ENCODE peak calls at places on chromosomes 1 and 21, in five cellular contexts. One of them, this sample, is unnamed.

GRCh38 chr1:215022723-215023122 is 59.8 kb upstream of the KCNK2 start:
- DNase-seq in GM23248: peak; percentile 77
- DNase-seq in PC-3: no peak
- DNase-seq in neural progenitor cell: no peak
- DNase-seq in HCT116: no peak
- DNase-seq in this sample: no peak

GRCh38 chr1:67739361-67739760 is 54.4 kb downstream of the GADD45A start:
- DNase-seq in GM23248: no peak
- DNase-seq in PC-3: no peak
- DNase-seq in neural progenitor cell: no peak
- DNase-seq in HCT116: no peak
- DNase-seq in this sample: no peak

GRCh38 chr1:168598963-168599362 is 22.6 kb downstream of the XCL1 start:
- DNase-seq in GM23248: peak; percentile 50
- DNase-seq in PC-3: peak; percentile 39
- DNase-seq in neural progenitor cell: no peak
- DNase-seq in HCT116: no peak
- DNase-seq in this sample: no peak

GRCh38 chr21:33127154-33127893 is 57.4 kb downstream of the OLIG1 start:
- DNase-seq in GM23248: peak; percentile 76
- DNase-seq in PC-3: peak; percentile 82
- DNase-seq in neural progenitor cell: peak; percentile 91
- DNase-seq in HCT116: peak; percentile 48
- DNase-seq in this sample: peak; percentile 83

GRCh38 chr1:53369761-53370160 is 41.9 kb upstream of the LRP8 start:
- DNase-seq in GM23248: no peak
- DNase-seq in PC-3: no peak
- DNase-seq in neural progenitor cell: no peak
- DNase-seq in HCT116: no peak
- DNase-seq in this sample: no peak

GRCh38 chr1:84698151-84698651 is 7.9 kb upstream of the SSX2IP start:
- DNase-seq in GM23248: peak; percentile 92
- DNase-seq in PC-3: peak; percentile 46
- DNase-seq in neural progenitor cell: no peak
- DNase-seq in HCT116: no peak
- DNase-seq in this sample: no peak

GRCh38 chr1:160916666-160917065 is 31.7 kb upstream of the ITLN1 start:
- DNase-seq in GM23248: no peak
- DNase-seq in PC-3: peak; percentile 98
- DNase-seq in neural progenitor cell: no peak
- DNase-seq in HCT116: no peak
- DNase-seq in this sample: no peak

GRCh38 chr1:225318706-225319575 is 108.9 kb downstream of the LBR start:
- DNase-seq in GM23248: peak; percentile 54
- DNase-seq in PC-3: peak; percentile 86
- DNase-seq in neural progenitor cell: peak; percentile 66
- DNase-seq in HCT116: peak; percentile 36
- DNase-seq in this sample: peak; percentile 65

GRCh38 chr1:239558559-239558958 is 172.2 kb downstream of the CHRM3 start:
- DNase-seq in GM23248: no peak
- DNase-seq in PC-3: peak; percentile 89
- DNase-seq in neural progenitor cell: no peak
- DNase-seq in HCT116: no peak
- DNase-seq in this sample: no peak

GRCh38 chr1:159964144-159964543 is 10.1 kb upstream of the SLAMF9 start:
- DNase-seq in GM23248: no peak
- DNase-seq in PC-3: no peak
- DNase-seq in neural progenitor cell: peak; percentile 61
- DNase-seq in HCT116: no peak
- DNase-seq in this sample: no peak

GRCh38 chr1:232620356-232620841 is 9.5 kb downstream of the SIPA1L2 start:
- DNase-seq in GM23248: peak; percentile 42
- DNase-seq in PC-3: peak; percentile 47
- DNase-seq in neural progenitor cell: no peak
- DNase-seq in HCT116: no peak
- DNase-seq in this sample: no peak

GRCh38 chr1:242523968-242524570 is 428 bp downstream of the PLD5 start:
- DNase-seq in GM23248: peak; percentile 45
- DNase-seq in PC-3: peak; percentile 33
- DNase-seq in neural progenitor cell: peak; percentile 85
- DNase-seq in HCT116: no peak
- DNase-seq in this sample: peak; percentile 43

GRCh38 chr1:192485692-192486436 is 89.7 kb upstream of the RGS1 start:
- DNase-seq in GM23248: peak; percentile 94
- DNase-seq in PC-3: peak; percentile 85
- DNase-seq in neural progenitor cell: no peak
- DNase-seq in HCT116: no peak
- DNase-seq in this sample: no peak

GRCh38 chr1:46410156-46411009 is 16.3 kb downstream of the FAAH start:
- DNase-seq in GM23248: peak; percentile 47
- DNase-seq in PC-3: no peak
- DNase-seq in neural progenitor cell: no peak
- DNase-seq in HCT116: no peak
- DNase-seq in this sample: no peak

GRCh38 chr1:8379513-8380186 is 61.7 kb downstream of the SLC45A1 start:
- DNase-seq in GM23248: no peak
- DNase-seq in PC-3: no peak
- DNase-seq in neural progenitor cell: no peak
- DNase-seq in HCT116: no peak
- DNase-seq in this sample: no peak

GRCh38 chr1:232868793-232869491 is 63.7 kb downstream of the MAP10 start:
- DNase-seq in GM23248: peak; percentile 93
- DNase-seq in PC-3: peak; percentile 97
- DNase-seq in neural progenitor cell: no peak
- DNase-seq in HCT116: peak; percentile 45
- DNase-seq in this sample: no peak

GRCh38 chr1:165945911-165946310 is 118.5 kb downstream of the UCK2 start:
- DNase-seq in GM23248: no peak
- DNase-seq in PC-3: no peak
- DNase-seq in neural progenitor cell: no peak
- DNase-seq in HCT116: no peak
- DNase-seq in this sample: no peak

GRCh38 chr1:173409613-173410012 is 67.5 kb upstream of the PRDX6 start:
- DNase-seq in GM23248: peak; percentile 81
- DNase-seq in PC-3: peak; percentile 94
- DNase-seq in neural progenitor cell: no peak
- DNase-seq in HCT116: no peak
- DNase-seq in this sample: no peak

GRCh38 chr1:21933397-21934248 is 3.5 kb downstream of the HSPG2 start:
- DNase-seq in GM23248: peak; percentile 48
- DNase-seq in PC-3: peak; percentile 73
- DNase-seq in neural progenitor cell: no peak
- DNase-seq in HCT116: no peak
- DNase-seq in this sample: no peak

GRCh38 chr1:205452364-205452763 is 3.5 kb downstream of the BLACAT1 start:
- DNase-seq in GM23248: no peak
- DNase-seq in PC-3: no peak
- DNase-seq in neural progenitor cell: no peak
- DNase-seq in HCT116: no peak
- DNase-seq in this sample: no peak

GRCh38 chr1:175884369-175884768 is 141.0 kb upstream of the TNR start:
- DNase-seq in GM23248: no peak
- DNase-seq in PC-3: no peak
- DNase-seq in neural progenitor cell: no peak
- DNase-seq in HCT116: no peak
- DNase-seq in this sample: no peak

GRCh38 chr1:218828125-218828650 is 345.5 kb upstream of the LYPLAL1 start:
- DNase-seq in GM23248: no peak
- DNase-seq in PC-3: peak; percentile 18
- DNase-seq in neural progenitor cell: no peak
- DNase-seq in HCT116: no peak
- DNase-seq in this sample: no peak

GRCh38 chr1:213123532-213123931 is 72.5 kb downstream of the RPS6KC1 start:
- DNase-seq in GM23248: peak; percentile 82
- DNase-seq in PC-3: peak; percentile 97
- DNase-seq in neural progenitor cell: no peak
- DNase-seq in HCT116: peak; percentile 72
- DNase-seq in this sample: no peak

GRCh38 chr21:44377201-44377921 is 23.9 kb downstream of the TRPM2 start:
- DNase-seq in GM23248: no peak
- DNase-seq in PC-3: no peak
- DNase-seq in neural progenitor cell: peak; percentile 51
- DNase-seq in HCT116: no peak
- DNase-seq in this sample: no peak

DNA sequence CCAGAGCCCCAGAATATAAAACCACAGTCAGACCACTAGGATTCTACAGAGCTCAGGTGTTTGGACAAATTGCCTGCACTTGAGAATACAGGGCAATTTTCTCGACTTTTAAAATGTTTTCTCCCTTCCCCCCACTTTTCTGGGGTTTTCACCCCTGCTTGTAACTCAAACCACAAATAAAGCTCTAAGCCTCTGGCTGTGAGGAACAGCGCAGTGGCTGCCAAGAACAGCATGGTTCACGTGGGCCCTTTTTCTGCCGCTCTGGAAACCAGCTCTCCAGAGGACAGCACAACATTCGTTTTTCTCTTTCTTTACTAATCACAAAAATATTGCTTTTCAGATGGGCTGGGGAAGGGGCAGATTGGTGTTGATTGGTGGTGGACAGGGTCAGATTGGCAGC is 102.2 kb upstream of the JUN start:
- DNase-seq in GM23248: peak; percentile 55
- DNase-seq in PC-3: no peak
- DNase-seq in neural progenitor cell: no peak
- DNase-seq in HCT116: no peak
- DNase-seq in this sample: no peak
- TF ChIP-seq EZH2 in GM23248: no peak
- TF ChIP-seq EZH2 in PC-3: no peak
- TF ChIP-seq EZH2 in neural progenitor cell: no peak
- TF ChIP-seq EZH2 in HCT116: no peak
- TF ChIP-seq EZH2 in this sample: no peak

GRCh38 chr1:3403388-3404179 is 50.9 kb upstream of the ARHGEF16 start:
- DNase-seq in GM23248: no peak
- DNase-seq in PC-3: no peak
- DNase-seq in neural progenitor cell: peak; percentile 74
- DNase-seq in HCT116: no peak
- DNase-seq in this sample: no peak
- TF ChIP-seq EZH2phosphoT487 in GM23248: no peak
- TF ChIP-seq EZH2phosphoT487 in PC-3: peak; percentile 35
- TF ChIP-seq EZH2phosphoT487 in neural progenitor cell: no peak
- TF ChIP-seq EZH2phosphoT487 in HCT116: no peak
- TF ChIP-seq EZH2phosphoT487 in this sample: no peak

DNA sequence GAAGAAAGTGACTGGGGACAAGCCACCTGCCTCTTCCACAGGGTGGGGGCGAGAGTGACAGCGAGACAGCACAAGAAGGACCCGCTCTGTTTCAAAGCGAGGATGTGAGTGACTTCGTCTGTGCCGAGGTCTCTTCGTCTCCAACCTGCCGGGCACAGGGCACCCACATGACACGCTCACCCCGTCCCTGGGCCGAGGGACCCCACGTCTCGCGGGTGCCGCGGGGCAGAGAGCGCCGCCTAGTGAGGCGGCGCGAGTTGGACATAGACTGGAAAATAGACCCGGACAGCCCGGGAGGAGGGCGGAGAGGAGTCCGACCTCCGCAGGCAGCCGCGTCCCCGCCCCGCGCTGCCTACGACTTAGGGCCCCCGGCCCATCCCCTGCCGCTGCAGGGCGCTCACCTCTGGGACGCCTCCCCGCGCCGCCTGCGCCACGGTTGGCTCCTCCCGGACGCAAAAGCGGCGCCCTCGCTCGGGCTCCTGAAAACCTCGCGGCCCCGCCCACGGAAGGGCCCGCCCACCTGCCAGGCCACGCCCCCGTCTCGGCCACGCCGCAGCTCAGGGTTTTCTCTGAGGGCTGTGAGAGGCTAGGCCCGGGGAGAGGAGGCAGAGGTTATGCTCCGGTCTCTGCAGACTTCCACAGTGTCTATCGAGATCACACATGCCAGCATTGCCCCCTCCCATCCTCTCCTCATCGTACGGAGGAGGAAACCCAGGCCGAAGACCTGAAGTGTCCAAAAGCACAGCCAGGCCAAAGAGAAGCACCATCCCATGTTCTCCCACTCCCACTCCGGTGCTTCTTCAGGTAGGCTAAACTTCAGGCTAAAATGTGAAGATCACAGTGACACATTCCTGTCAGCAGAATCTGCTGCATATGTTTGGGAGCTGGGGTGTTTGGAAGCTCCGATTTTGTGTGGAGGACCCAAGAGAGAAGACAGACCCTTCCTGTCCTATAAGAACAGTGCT is at the start of gene TLR5:
- DNase-seq in GM23248: peak; percentile 78
- DNase-seq in PC-3: peak; percentile 78
- DNase-seq in neural progenitor cell: peak; percentile 91
- DNase-seq in HCT116: peak; percentile 52
- DNase-seq in this sample: peak; percentile 94
- H3K9ac ChIP-seq in GM23248: peak within 1 kb of the TSS; percentile 34
- H3K9ac ChIP-seq in PC-3: peak within 1 kb of the TSS; percentile 23
- H3K9ac ChIP-seq in neural progenitor cell: no peak within 1 kb of the TSS
- H3K9ac ChIP-seq in HCT116: peak within 1 kb of the TSS; percentile 45
- H3K9ac ChIP-seq in this sample: peak within 1 kb of the TSS; percentile 62

GRCh38 chr1:156922986-156923564 is 2.6 kb downstream of the LRRC71 start:
- DNase-seq in GM23248: no peak
- DNase-seq in PC-3: no peak
- DNase-seq in neural progenitor cell: no peak
- DNase-seq in HCT116: no peak
- DNase-seq in this sample: no peak

GRCh38 chr1:156921053-156921529 is 659 bp downstream of the LRRC71 start:
- DNase-seq in GM23248: no peak
- DNase-seq in PC-3: no peak
- DNase-seq in neural progenitor cell: no peak
- DNase-seq in HCT116: no peak
- DNase-seq in this sample: no peak

GRCh38 chr1:156923565-156924477 is 3.4 kb downstream of the LRRC71 start:
- DNase-seq in GM23248: peak; percentile 33
- DNase-seq in PC-3: no peak
- DNase-seq in neural progenitor cell: peak; percentile 52
- DNase-seq in HCT116: no peak
- DNase-seq in this sample: no peak

GRCh38 chr1:156924478-156925153 is 4.2 kb downstream of the LRRC71 start:
- DNase-seq in GM23248: no peak
- DNase-seq in PC-3: no peak
- DNase-seq in neural progenitor cell: no peak
- DNase-seq in HCT116: no peak
- DNase-seq in this sample: no peak

DNA sequence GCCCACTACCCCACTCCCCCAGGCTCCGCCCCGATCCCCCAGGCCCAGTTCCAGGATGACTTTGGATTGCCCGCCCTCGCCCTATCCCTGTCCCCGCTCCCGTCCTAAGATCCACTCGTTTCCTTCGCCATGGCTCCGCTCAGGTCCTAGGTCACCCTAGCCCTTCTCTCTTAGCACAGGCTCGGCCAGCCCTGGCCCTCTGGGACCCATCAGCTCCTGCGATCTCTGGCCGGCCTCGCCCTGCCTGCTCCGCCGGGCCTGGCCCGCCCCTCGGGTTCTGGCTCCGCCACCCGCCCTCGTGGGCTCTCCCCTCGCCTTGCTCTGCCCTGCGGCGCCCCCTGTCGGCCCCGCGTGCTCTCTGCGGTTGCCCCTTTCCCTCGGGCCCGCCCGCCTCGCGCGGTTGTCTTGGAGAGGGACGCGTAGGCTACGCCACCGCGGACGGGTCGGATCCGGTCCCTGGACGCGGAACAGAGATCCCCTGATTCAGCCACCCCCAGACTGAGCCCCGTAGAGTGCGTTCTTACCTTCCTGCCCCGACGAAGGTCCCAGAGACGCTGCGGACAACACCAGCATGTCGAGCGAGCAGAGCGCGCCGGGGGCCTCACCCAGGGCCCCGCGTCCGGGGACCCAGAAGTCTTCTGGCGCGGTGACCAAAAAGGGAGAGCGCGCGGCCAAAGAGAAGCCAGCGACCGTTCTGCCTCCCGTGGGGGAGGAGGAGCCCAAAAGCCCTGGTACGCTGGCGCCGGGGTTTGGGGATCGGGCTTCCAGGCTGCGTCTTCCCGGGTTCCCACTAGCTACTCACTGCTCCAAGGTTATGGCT is at the start of gene LRRC71:
- DNase-seq in GM23248: peak; percentile 93
- DNase-seq in PC-3: peak; percentile 46
- DNase-seq in neural progenitor cell: peak; percentile 96
- DNase-seq in HCT116: peak; percentile 49
- DNase-seq in this sample: peak; percentile 58
- TF ChIP-seq EZH2 in GM23248: peak; percentile 73
- TF ChIP-seq EZH2 in PC-3: no peak
- TF ChIP-seq EZH2 in neural progenitor cell: peak; percentile 98
- TF ChIP-seq EZH2 in HCT116: no peak
- TF ChIP-seq EZH2 in this sample: peak; percentile 87